ENCODE peak calls at places on chromosomes 3 and 15, in six cellular contexts. E is K562, P is SK-N-SH, W is endothelial cell of umbilical vein, T is esophagus muscularis mucosa, Y is HL-60. S is an unnamed sample.

GRCh38 chr15:61889706-61890105 is 170.5 kb downstream of the VPS13C start:
- DNase-seq in E (no peak), P (no peak), W (no peak), T (no peak), Y (no peak), S (no peak)

GRCh38 chr3:161349529-161350278 is 21.6 kb downstream of the SPTSSB start:
- DNase-seq in E (no peak), P (no peak), W (no peak), T (no peak), Y (peak), S (no peak)

GRCh38 chr3:129461461-129462146 is 21.6 kb downstream of the IFT122 start:
- DNase-seq in E (peak), P (no peak), W (no peak), T (no peak), Y (no peak), S (no peak)

GRCh38 chr3:124764746-124765145 is 34.5 kb downstream of the UMPS start:
- DNase-seq in E (no peak), P (no peak), W (no peak), T (no peak), Y (no peak), S (no peak)

GRCh38 chr15:51982013-51982769 is 10.6 kb upstream of the LEO1 start:
- DNase-seq in E (no peak), P (peak), W (peak), T (no peak), Y (peak), S (peak)

GRCh38 chr15:60373745-60374144 is 24.0 kb downstream of the ANXA2 start:
- DNase-seq in E (no peak), P (no peak), W (no peak), T (no peak), Y (no peak), S (no peak)

GRCh38 chr3:165754219-165755007 is 82.8 kb downstream of the BCHE start:
- DNase-seq in E (no peak), P (no peak), W (peak), T (no peak), Y (no peak), S (peak)

GRCh38 chr3:187795207-187795960 is 50.1 kb upstream of the BCL6 start:
- DNase-seq in E (no peak), P (no peak), W (no peak), T (no peak), Y (no peak), S (no peak)

GRCh38 chr3:97793415-97794019 is 28.3 kb upstream of the CRYBG3 start:
- DNase-seq in E (no peak), P (peak), W (peak), T (no peak), Y (no peak), S (peak)

GRCh38 chr3:177812492-177812891 is 615.2 kb upstream of the TBL1XR1 start:
- DNase-seq in E (no peak), P (no peak), W (no peak), T (no peak), Y (no peak), S (no peak)
- TF ChIP-seq POLR2AphosphoS5 in E (no peak), P (no peak), W (no peak), T (no peak), Y (no peak), S (no peak)

GRCh38 chr3:190854062-190854461 is 8.4 kb downstream of the GMNC start:
- DNase-seq in E (no peak), P (no peak), W (no peak), T (no peak), Y (peak), S (no peak)
- TF ChIP-seq POLR2AphosphoS5 in E (no peak), P (no peak), W (no peak), T (no peak), Y (no peak), S (no peak)

GRCh38 chr15:78102741-78103140 is 10.4 kb downstream of the SH2D7 start:
- DNase-seq in E (no peak), P (no peak), W (no peak), T (no peak), Y (no peak), S (no peak)

GRCh38 chr15:78104119-78104479 is 11.7 kb downstream of the SH2D7 start:
- DNase-seq in E (no peak), P (no peak), W (no peak), T (no peak), Y (no peak), S (no peak)

GRCh38 chr15:78105541-78106241 is 13.3 kb downstream of the SH2D7 start:
- DNase-seq in E (no peak), P (no peak), W (peak), T (no peak), Y (no peak), S (no peak)

GRCh38 chr15:78103406-78104118 is 11.2 kb downstream of the SH2D7 start:
- DNase-seq in E (no peak), P (no peak), W (no peak), T (no peak), Y (peak), S (no peak)

DNA sequence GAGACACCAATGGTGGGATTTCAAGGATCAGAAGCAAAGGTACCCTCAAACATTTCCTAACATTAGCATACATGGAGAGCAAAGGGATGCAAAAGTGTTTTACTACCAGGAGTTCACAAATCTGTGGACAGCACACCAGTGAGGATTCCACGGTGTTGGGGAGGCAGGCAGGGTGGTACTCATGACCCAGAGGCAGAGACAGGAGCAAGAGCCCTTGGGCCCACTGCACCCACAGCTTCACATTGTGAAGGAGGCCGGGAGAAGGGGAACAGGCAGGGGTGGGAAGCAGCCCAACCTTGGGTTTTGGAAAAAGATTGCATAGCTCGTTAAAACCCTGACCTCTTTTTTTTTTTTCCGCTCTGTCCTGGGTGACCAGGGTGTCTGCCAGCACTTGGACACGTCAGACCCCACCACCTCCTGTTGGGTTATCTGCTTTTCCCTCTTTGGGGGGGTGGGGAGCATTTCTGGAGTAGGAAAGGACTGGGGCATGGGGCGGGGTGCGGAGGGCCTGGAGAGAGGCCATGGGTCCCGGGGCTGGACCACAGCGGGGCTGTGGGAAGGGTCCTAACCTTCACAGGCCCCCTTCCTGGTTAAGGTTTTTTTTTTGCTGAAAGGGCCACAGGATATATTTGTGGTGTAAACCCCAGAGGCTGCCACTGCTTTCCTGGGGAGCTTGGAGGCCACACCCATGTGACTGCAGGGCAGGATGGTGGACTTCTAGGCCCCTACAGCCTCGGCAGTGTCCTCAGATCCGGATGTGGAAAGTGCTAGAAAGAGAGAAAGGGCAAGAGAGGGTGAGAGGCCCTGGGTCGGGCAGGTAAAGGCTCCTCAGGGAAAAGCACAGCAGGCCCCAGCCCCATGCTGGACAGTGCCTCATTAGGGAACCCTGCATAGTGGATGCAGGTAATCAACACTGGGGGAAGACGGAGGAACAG is 12.5 kb downstream of the SH2D7 start:
- DNase-seq in E (no peak), P (no peak), W (no peak), T (no peak), Y (no peak), S (no peak)
- TF ChIP-seq POLR2AphosphoS5 in E (no peak), P (no peak), W (no peak), T (no peak), Y (no peak), S (no peak)

DNA sequence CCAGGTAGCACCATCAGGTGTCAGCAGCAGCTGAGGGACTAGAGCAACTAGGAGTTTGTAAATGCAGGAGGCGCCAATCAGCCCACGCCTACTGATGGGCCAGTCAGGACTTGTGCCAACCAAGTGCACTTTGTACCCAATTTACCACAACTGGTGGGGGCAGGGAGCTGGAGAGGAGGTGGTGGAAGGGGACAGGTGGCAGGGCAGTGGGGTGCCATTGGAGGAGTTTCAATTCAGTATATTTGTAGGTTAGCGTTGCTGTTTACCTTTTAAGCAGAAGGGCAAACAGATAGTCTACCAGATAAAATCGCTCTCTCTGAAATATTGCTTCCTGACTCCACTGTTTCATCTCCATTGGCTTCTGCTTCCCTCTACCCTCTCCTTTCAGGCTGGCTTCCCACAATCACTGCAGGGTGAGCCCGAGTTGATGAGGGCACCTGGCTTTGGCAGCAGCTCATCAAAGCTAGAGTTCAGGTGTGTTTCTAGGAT is 75.7 kb downstream of the TRIM69 start:
- DNase-seq in E (no peak), P (no peak), W (no peak), T (no peak), Y (no peak), S (no peak)
- TF ChIP-seq POLR2AphosphoS5 in E (no peak), P (no peak), W (no peak), T (no peak), Y (no peak), S (no peak)

DNA sequence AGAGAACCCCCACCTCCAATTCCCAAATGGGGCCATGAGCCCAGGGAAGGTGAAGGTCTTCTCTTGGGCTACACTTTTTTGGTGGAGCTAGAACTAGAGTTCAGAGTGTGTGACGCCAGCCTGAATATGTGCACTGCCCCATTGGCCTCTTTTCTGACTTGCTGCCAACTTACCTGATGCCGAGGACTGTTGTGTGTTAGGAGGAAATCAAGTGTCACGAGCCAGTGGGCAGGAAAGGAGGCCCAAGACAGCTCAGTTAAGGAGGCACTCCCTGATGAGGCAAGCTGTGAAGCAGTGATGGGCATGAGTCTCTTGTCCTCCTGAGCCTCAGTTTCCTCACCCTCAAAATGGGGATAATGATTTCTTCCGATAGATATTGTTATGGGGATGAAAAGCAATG is 107.8 kb downstream of the ANP32A start:
- DNase-seq in E (no peak), P (no peak), W (no peak), T (no peak), Y (no peak), S (no peak)
- TF ChIP-seq POLR2AphosphoS5 in E (no peak), P (no peak), W (no peak), T (no peak), Y (no peak), S (no peak)

GRCh38 chr3:136817448-136817847 is 1.5 kb upstream of the SLC35G2 start:
- DNase-seq in E (no peak), P (no peak), W (no peak), T (no peak), Y (no peak), S (peak)

GRCh38 chr3:136819784-136820640 is 1.1 kb downstream of the SLC35G2 start:
- DNase-seq in E (no peak), P (peak), W (peak), T (no peak), Y (no peak), S (no peak)

GRCh38 chr3:136818851-136819783 is at the start of gene SLC35G2:
- DNase-seq in E (peak), P (peak), W (peak), T (no peak), Y (no peak), S (no peak)

DNA sequence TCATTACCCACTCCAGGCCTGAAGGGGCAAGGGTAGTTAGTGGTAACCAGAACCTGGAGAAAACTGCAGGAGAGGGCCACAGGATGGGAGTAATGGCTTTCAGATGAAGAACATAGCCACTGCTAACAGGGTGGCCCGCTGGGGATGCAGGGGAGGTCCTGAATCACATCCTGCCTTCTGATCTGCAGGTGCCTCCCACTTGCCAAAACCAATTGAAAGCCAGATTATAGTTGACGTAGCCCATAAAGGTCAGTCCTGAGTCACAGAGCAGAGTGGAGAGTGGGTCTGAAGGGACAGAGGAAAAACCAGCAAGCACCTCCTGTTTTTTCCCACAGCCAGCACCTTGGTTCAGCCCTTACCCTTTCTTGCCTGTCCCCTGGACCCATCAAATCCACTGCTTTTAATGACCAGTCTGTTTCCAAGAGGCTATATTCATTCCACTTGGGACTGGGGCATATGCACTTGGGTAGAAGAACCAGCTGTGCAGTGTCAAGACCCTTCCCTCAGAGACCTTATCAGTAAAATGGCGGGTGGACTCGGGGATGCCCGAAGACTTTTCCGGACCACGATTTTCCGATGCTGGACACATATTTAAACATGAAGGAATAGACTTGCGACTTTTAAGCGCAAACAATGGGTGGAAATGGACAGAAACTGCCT is 605 bp upstream of the SLC35G2 start:
- DNase-seq in E (peak), P (peak), W (peak), T (no peak), Y (no peak), S (no peak)
- TF ChIP-seq POLR2AphosphoS5 in E (no peak), P (peak), W (peak), T (peak), Y (no peak), S (no peak)

GRCh38 chr3:47778746-47779145 is 2.9 kb downstream of the SMARCC1 start:
- DNase-seq in E (no peak), P (no peak), W (no peak), T (no peak), Y (no peak), S (no peak)

GRCh38 chr3:47781685-47782537 is at the start of gene SMARCC1:
- DNase-seq in E (peak), P (peak), W (peak), T (peak), Y (peak), S (peak)

GRCh38 chr3:47782538-47783308 is 1.0 kb upstream of the SMARCC1 start:
- DNase-seq in E (no peak), P (no peak), W (no peak), T (no peak), Y (no peak), S (no peak)

GRCh38 chr3:47781326-47781684 is 388 bp downstream of the SMARCC1 start:
- DNase-seq in E (peak), P (peak), W (no peak), T (no peak), Y (peak), S (no peak)

GRCh38 chr3:47780727-47781325 is 867 bp downstream of the SMARCC1 start:
- DNase-seq in E (no peak), P (peak), W (peak), T (no peak), Y (no peak), S (no peak)
- TF ChIP-seq POLR2AphosphoS5 in E (no peak), P (no peak), W (no peak), T (no peak), Y (no peak), S (no peak)

DNA sequence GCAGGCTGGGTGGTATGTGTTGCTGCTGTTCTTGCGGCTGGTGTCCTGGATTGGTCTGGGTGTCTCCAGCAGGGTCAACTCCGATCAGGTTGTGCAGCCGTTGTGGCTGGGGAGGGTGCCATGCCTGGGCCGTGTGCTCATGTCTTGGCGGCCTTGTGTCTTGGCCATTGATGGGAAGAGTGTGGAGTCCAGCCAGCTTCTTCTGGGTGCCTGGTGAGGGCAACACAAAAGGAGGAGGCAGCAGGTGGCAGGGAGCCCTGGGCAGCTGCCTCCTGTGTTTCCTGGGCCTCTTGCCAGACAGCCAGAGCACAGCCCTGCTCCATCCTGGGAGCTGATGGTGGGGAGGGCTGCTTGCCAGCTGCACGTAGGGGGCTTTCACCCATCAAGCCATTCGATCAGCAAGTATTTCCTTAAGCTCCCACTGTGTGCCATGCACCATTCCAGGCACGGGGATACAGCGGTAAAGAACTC is 4.3 kb downstream of the CHAC1 start:
- DNase-seq in E (no peak), P (peak), W (no peak), T (no peak), Y (no peak), S (no peak)
- TF ChIP-seq POLR2AphosphoS5 in E (no peak), P (peak), W (no peak), T (peak), Y (peak), S (no peak)

S was measured in SK-N-MC.